ENCODE peak calls at places on chromosomes 11 and 22, in seven cellular contexts. One of them, this sample, is unnamed.

GRCh38 chr22:50576806-50577696 is 1.2 kb downstream of the CPT1B start:
- DNase-seq in GM10248: no peak
- DNase-seq in endodermal cell: no peak
- DNase-seq in lower leg skin: no peak
- DNase-seq in endothelial cell: no peak
- DNase-seq in B cell: no peak
- DNase-seq in sigmoid colon: no peak
- DNase-seq in this sample: no peak

GRCh38 chr11:70532066-70532440 is 133.7 kb downstream of the CTTN start:
- DNase-seq in endothelial cell: no peak
- DNase-seq in sigmoid colon: no peak
- DNase-seq in lower leg skin: no peak
- DNase-seq in B cell: no peak
- DNase-seq in GM10248: no peak
- DNase-seq in endodermal cell: peak; percentile 67
- DNase-seq in this sample: no peak

GRCh38 chr11:71228961-71229360 is 23.4 kb downstream of the SHANK2 start:
- DNase-seq in GM10248: no peak
- DNase-seq in endothelial cell: no peak
- DNase-seq in sigmoid colon: no peak
- DNase-seq in lower leg skin: no peak
- DNase-seq in endodermal cell: no peak
- DNase-seq in B cell: no peak
- DNase-seq in this sample: no peak

GRCh38 chr11:122601131-122602125 is 54.1 kb upstream of the UBASH3B start:
- DNase-seq in sigmoid colon: no peak
- DNase-seq in lower leg skin: no peak
- DNase-seq in endothelial cell: no peak
- DNase-seq in endodermal cell: no peak
- DNase-seq in B cell: no peak
- DNase-seq in GM10248: no peak
- DNase-seq in this sample: no peak

GRCh38 chr11:60658409-60658808 is 41.0 kb upstream of the MS4A8 start:
- DNase-seq in B cell: no peak
- DNase-seq in endodermal cell: no peak
- DNase-seq in GM10248: no peak
- DNase-seq in sigmoid colon: no peak
- DNase-seq in lower leg skin: no peak
- DNase-seq in endothelial cell: no peak
- DNase-seq in this sample: no peak

GRCh38 chr22:41782751-41783150 is 17.7 kb upstream of the CCDC134 start:
- DNase-seq in GM10248: no peak
- DNase-seq in sigmoid colon: no peak
- DNase-seq in lower leg skin: no peak
- DNase-seq in endodermal cell: no peak
- DNase-seq in B cell: no peak
- DNase-seq in endothelial cell: no peak
- DNase-seq in this sample: no peak

GRCh38 chr11:102047305-102047924 is at the start of gene CFAP300:
- DNase-seq in sigmoid colon: peak; percentile 94
- DNase-seq in lower leg skin: peak; percentile 97
- DNase-seq in endodermal cell: peak; percentile 86
- DNase-seq in B cell: no peak
- DNase-seq in GM10248: peak; percentile 23
- DNase-seq in endothelial cell: peak; percentile 68
- DNase-seq in this sample: peak; percentile 34

GRCh38 chr11:58782066-58782465 is 50.3 kb upstream of the GLYAT start:
- DNase-seq in B cell: no peak
- DNase-seq in lower leg skin: no peak
- DNase-seq in endothelial cell: no peak
- DNase-seq in GM10248: no peak
- DNase-seq in endodermal cell: no peak
- DNase-seq in sigmoid colon: no peak
- DNase-seq in this sample: no peak

GRCh38 chr22:37639070-37639760 is at the start of gene SH3BP1:
- DNase-seq in endodermal cell: peak; percentile 89
- DNase-seq in sigmoid colon: no peak
- DNase-seq in B cell: no peak
- DNase-seq in endothelial cell: peak; percentile 50
- DNase-seq in GM10248: peak; percentile 81
- DNase-seq in lower leg skin: no peak
- DNase-seq in this sample: peak; percentile 68

GRCh38 chr11:70878366-70878765 is 374.0 kb downstream of the SHANK2 start:
- DNase-seq in endothelial cell: no peak
- DNase-seq in sigmoid colon: no peak
- DNase-seq in lower leg skin: no peak
- DNase-seq in B cell: no peak
- DNase-seq in endodermal cell: no peak
- DNase-seq in GM10248: no peak
- DNase-seq in this sample: no peak

GRCh38 chr11:84965484-84965883 is 661.7 kb downstream of the DLG2 start:
- DNase-seq in lower leg skin: no peak
- DNase-seq in endodermal cell: no peak
- DNase-seq in endothelial cell: no peak
- DNase-seq in GM10248: no peak
- DNase-seq in B cell: no peak
- DNase-seq in sigmoid colon: no peak
- DNase-seq in this sample: no peak

GRCh38 chr11:86446163-86446923 is 71.7 kb downstream of the CCDC81 start:
- DNase-seq in GM10248: no peak
- DNase-seq in B cell: no peak
- DNase-seq in sigmoid colon: no peak
- DNase-seq in endodermal cell: no peak
- DNase-seq in endothelial cell: no peak
- DNase-seq in lower leg skin: no peak
- DNase-seq in this sample: peak; percentile 22

GRCh38 chr11:86152006-86152862 is 83.3 kb upstream of the PICALM start:
- DNase-seq in GM10248: no peak
- DNase-seq in endothelial cell: no peak
- DNase-seq in lower leg skin: no peak
- DNase-seq in sigmoid colon: no peak
- DNase-seq in B cell: no peak
- DNase-seq in endodermal cell: no peak
- DNase-seq in this sample: no peak

GRCh38 chr11:109785714-109786113 is 307.5 kb upstream of the ZC3H12C start:
- DNase-seq in B cell: no peak
- DNase-seq in endodermal cell: no peak
- DNase-seq in GM10248: no peak
- DNase-seq in sigmoid colon: no peak
- DNase-seq in endothelial cell: no peak
- DNase-seq in lower leg skin: no peak
- DNase-seq in this sample: peak; percentile 38

GRCh38 chr11:9489366-9489765 is 28.6 kb downstream of the ZNF143 start:
- DNase-seq in endodermal cell: no peak
- DNase-seq in GM10248: no peak
- DNase-seq in endothelial cell: no peak
- DNase-seq in B cell: no peak
- DNase-seq in sigmoid colon: no peak
- DNase-seq in lower leg skin: no peak
- DNase-seq in this sample: no peak

GRCh38 chr11:116190206-116190605 is 582.6 kb downstream of the BUD13 start:
- DNase-seq in sigmoid colon: no peak
- DNase-seq in GM10248: no peak
- DNase-seq in endothelial cell: no peak
- DNase-seq in lower leg skin: no peak
- DNase-seq in B cell: no peak
- DNase-seq in endodermal cell: no peak
- DNase-seq in this sample: no peak

GRCh38 chr11:33005175-33005574 is 10.5 kb upstream of the DEPDC7 start:
- DNase-seq in lower leg skin: no peak
- DNase-seq in endodermal cell: no peak
- DNase-seq in endothelial cell: no peak
- DNase-seq in sigmoid colon: no peak
- DNase-seq in B cell: no peak
- DNase-seq in GM10248: no peak
- DNase-seq in this sample: peak; percentile 9

DNA sequence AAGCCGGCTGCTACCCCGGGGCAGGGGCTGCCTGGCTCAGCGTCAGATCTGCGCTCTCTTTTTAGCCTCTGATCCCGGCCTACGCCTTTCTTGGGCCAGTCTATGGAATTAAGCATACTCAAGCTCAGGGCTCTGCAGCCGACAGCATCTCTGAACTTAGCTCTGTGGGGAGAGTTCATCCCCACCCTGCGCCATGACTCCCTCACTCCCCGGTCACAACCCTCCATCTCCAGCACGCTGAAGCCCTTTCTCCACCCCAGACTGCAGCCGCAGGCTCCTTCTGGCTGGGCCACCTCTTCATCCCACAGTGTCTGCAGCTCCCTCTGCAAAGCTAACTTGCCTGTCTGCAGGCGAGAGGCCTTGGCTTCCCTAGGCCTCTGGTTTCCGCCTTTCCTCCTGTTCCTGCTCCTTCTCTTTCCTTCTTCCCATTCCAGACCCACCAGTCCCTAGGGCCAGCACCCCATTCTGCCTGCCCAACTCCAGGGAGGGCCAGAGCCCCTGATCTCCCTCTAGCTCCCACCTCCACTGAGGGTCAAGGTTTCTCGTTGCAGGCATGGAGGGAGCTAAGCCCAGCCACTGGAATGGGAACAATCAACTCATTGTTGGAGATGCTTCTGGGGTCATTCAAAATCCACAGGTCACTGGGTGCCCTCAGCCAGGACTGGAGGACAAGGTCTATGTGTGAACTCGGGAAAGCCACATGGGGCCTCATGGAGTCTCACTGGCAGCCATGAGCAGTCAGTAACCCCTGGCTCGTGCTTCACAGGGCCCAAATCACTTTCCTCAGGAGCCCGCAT is 39.1 kb downstream of the ADAMTS15 start:
- DNase-seq in GM10248: no peak
- DNase-seq in sigmoid colon: no peak
- DNase-seq in B cell: no peak
- DNase-seq in endothelial cell: no peak
- DNase-seq in lower leg skin: no peak
- DNase-seq in endodermal cell: no peak
- DNase-seq in this sample: no peak
- TF ChIP-seq CTCF in GM10248: no peak
- TF ChIP-seq CTCF in sigmoid colon: no peak
- TF ChIP-seq CTCF in B cell: no peak
- TF ChIP-seq CTCF in endothelial cell: no peak
- TF ChIP-seq CTCF in lower leg skin: no peak
- TF ChIP-seq CTCF in endodermal cell: no peak
- TF ChIP-seq CTCF in this sample: no peak

DNA sequence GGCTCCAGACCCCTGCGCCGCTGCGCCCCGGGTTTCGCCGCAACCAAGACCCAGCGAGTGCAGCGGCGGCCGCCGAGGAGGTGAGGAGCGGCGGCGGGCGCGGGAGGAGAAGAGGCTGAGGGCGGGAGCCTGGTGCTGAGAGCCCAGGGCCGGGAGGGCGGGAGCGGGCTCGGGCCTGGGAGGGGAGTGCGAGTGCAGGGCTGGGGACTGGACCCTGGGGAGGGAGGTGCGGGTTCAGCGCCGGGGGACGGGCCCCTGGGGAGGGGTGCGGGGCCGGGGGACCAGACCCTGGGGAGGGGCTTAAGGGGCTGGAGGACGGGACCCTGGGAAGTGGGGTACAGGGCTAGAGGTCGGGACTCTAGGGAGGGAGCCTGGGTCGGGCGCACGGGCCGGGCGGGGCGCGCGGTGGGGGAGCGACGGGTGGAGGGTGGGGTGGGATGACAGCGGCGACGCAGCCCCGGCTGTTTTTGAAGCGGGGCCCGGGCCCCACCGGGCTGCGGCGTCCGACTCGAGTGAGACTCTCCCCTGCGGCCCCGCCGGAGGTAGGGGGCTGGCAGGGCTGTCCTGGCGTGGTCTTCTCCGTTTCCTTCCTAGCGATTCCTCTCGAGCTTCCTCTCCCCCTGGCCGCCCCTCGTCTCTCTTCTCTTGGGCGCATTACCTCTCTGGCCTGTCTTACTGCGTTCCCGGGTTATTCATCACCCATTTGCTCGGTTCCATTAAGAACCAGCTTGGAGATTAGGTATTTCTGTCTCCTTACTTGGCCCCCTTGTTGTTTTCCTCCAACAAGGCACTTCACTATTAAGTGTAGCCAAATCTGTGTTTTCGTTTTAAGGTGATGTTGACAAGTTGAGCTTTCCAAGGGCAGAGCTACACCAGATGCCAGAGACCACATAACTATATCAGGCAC is 745 bp downstream of the NUP50 start:
- DNase-seq in B cell: no peak
- DNase-seq in sigmoid colon: peak; percentile 75
- DNase-seq in endothelial cell: peak; percentile 47
- DNase-seq in GM10248: peak; percentile 53
- DNase-seq in endodermal cell: peak; percentile 79
- DNase-seq in lower leg skin: peak; percentile 91
- DNase-seq in this sample: peak; percentile 31
- TF ChIP-seq CTCF in B cell: no peak
- TF ChIP-seq CTCF in sigmoid colon: no peak
- TF ChIP-seq CTCF in endothelial cell: no peak
- TF ChIP-seq CTCF in GM10248: no peak
- TF ChIP-seq CTCF in endodermal cell: no peak
- TF ChIP-seq CTCF in lower leg skin: no peak
- TF ChIP-seq CTCF in this sample: no peak

GRCh38 chr22:33798401-33798800 is 121.9 kb downstream of the LARGE1 start:
- DNase-seq in endodermal cell: no peak
- DNase-seq in GM10248: no peak
- DNase-seq in B cell: no peak
- DNase-seq in lower leg skin: no peak
- DNase-seq in endothelial cell: no peak
- DNase-seq in sigmoid colon: no peak
- DNase-seq in this sample: no peak

GRCh38 chr22:33793464-33793863 is 126.8 kb downstream of the LARGE1 start:
- DNase-seq in B cell: no peak
- DNase-seq in sigmoid colon: no peak
- DNase-seq in endothelial cell: no peak
- DNase-seq in GM10248: no peak
- DNase-seq in endodermal cell: no peak
- DNase-seq in lower leg skin: no peak
- DNase-seq in this sample: no peak

GRCh38 chr22:33792837-33793236 is 127.4 kb downstream of the LARGE1 start:
- DNase-seq in sigmoid colon: peak; percentile 71
- DNase-seq in B cell: no peak
- DNase-seq in GM10248: no peak
- DNase-seq in endodermal cell: no peak
- DNase-seq in lower leg skin: no peak
- DNase-seq in endothelial cell: no peak
- DNase-seq in this sample: no peak

DNA sequence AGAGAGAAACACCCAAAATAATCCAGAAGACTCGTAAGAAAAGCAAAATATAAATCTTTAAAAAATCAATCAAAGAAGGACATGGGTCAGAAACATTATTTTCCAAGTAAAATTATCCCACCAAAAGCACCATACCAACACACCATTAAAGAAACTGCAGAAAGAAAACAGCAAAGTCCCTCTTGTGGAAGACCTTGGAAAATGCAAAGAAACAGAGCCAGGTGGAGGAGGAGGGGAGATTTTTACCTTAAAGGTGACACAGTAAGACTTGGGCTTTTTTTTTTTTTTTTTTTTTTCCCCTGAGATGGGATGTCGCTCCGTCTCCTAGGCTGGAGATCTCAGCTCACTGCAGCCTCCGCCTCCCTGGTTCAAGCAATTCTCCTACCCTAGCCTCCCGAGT is 123.8 kb downstream of the LARGE1 start:
- DNase-seq in sigmoid colon: no peak
- DNase-seq in B cell: no peak
- DNase-seq in GM10248: no peak
- DNase-seq in endothelial cell: no peak
- DNase-seq in endodermal cell: no peak
- DNase-seq in lower leg skin: no peak
- DNase-seq in this sample: no peak
- TF ChIP-seq CTCF in sigmoid colon: no peak
- TF ChIP-seq CTCF in B cell: no peak
- TF ChIP-seq CTCF in GM10248: no peak
- TF ChIP-seq CTCF in endothelial cell: no peak
- TF ChIP-seq CTCF in endodermal cell: peak; percentile 68
- TF ChIP-seq CTCF in lower leg skin: no peak
- TF ChIP-seq CTCF in this sample: no peak

GRCh38 chr11:111455291-111456085 is 56.7 kb downstream of the BTG4 start:
- DNase-seq in endothelial cell: no peak
- DNase-seq in B cell: no peak
- DNase-seq in lower leg skin: peak; percentile 83
- DNase-seq in sigmoid colon: no peak
- DNase-seq in GM10248: no peak
- DNase-seq in endodermal cell: no peak
- DNase-seq in this sample: no peak
- TF ChIP-seq CTCF in endothelial cell: no peak
- TF ChIP-seq CTCF in B cell: no peak
- TF ChIP-seq CTCF in lower leg skin: no peak
- TF ChIP-seq CTCF in sigmoid colon: no peak
- TF ChIP-seq CTCF in GM10248: no peak
- TF ChIP-seq CTCF in endodermal cell: no peak
- TF ChIP-seq CTCF in this sample: no peak